ENCODE peak calls at places on chromosomes 2 and 18, in five cellular contexts. One of them, this sample, is unnamed.

GRCh38 chr18:12079504-12080237 is 14.0 kb upstream of the ANKRD62 start:
- DNase-seq in OCI-LY7: no peak
- DNase-seq in astrocyte: peak
- DNase-seq in K562: no peak
- DNase-seq in neural progenitor cell: no peak
- DNase-seq in this sample: no peak

GRCh38 chr2:166106431-166107015 is 21.3 kb downstream of the SCN1A start:
- DNase-seq in OCI-LY7: peak
- DNase-seq in K562: peak
- DNase-seq in neural progenitor cell: peak
- DNase-seq in astrocyte: no peak
- DNase-seq in this sample: peak

GRCh38 chr2:169782513-169782912 is 16.2 kb upstream of the SSB start:
- DNase-seq in OCI-LY7: no peak
- DNase-seq in K562: no peak
- DNase-seq in astrocyte: no peak
- DNase-seq in neural progenitor cell: peak
- DNase-seq in this sample: no peak

GRCh38 chr2:171728989-171729951 is 42.0 kb downstream of the DYNC1I2 start:
- DNase-seq in K562: no peak
- DNase-seq in neural progenitor cell: no peak
- DNase-seq in astrocyte: no peak
- DNase-seq in OCI-LY7: no peak
- DNase-seq in this sample: no peak

GRCh38 chr2:229795058-229795457 is 80.7 kb upstream of the DNER start:
- DNase-seq in K562: no peak
- DNase-seq in neural progenitor cell: no peak
- DNase-seq in astrocyte: no peak
- DNase-seq in OCI-LY7: no peak
- DNase-seq in this sample: no peak

GRCh38 chr2:150880986-150881385 is 380.7 kb downstream of the RBM43 start:
- DNase-seq in K562: no peak
- DNase-seq in OCI-LY7: no peak
- DNase-seq in neural progenitor cell: peak
- DNase-seq in astrocyte: no peak
- DNase-seq in this sample: no peak

GRCh38 chr2:96951125-96951654 is 35.2 kb downstream of the FAM178B start:
- DNase-seq in OCI-LY7: peak
- DNase-seq in astrocyte: peak
- DNase-seq in neural progenitor cell: peak
- DNase-seq in K562: peak
- DNase-seq in this sample: peak

GRCh38 chr2:101467306-101467705 is 7.6 kb downstream of the RFX8 start:
- DNase-seq in neural progenitor cell: peak
- DNase-seq in K562: no peak
- DNase-seq in OCI-LY7: no peak
- DNase-seq in astrocyte: peak
- DNase-seq in this sample: no peak

GRCh38 chr18:73896685-73897084 is 250.9 kb downstream of the FBXO15 start:
- DNase-seq in OCI-LY7: no peak
- DNase-seq in astrocyte: no peak
- DNase-seq in neural progenitor cell: no peak
- DNase-seq in K562: no peak
- DNase-seq in this sample: no peak

GRCh38 chr2:37720533-37721218 is 49.2 kb upstream of the CDC42EP3 start:
- DNase-seq in astrocyte: no peak
- DNase-seq in K562: no peak
- DNase-seq in neural progenitor cell: no peak
- DNase-seq in OCI-LY7: peak
- DNase-seq in this sample: peak

GRCh38 chr2:38806001-38806400 is 28.0 kb downstream of the GEMIN6 start:
- DNase-seq in OCI-LY7: peak
- DNase-seq in neural progenitor cell: no peak
- DNase-seq in astrocyte: no peak
- DNase-seq in K562: no peak
- DNase-seq in this sample: no peak

GRCh38 chr18:25283769-25284168 is 68.2 kb downstream of the ZNF521 start:
- DNase-seq in K562: no peak
- DNase-seq in OCI-LY7: no peak
- DNase-seq in neural progenitor cell: no peak
- DNase-seq in astrocyte: no peak
- DNase-seq in this sample: no peak

GRCh38 chr2:240782886-240783818 is 36.9 kb downstream of the KIF1A start:
- DNase-seq in neural progenitor cell: no peak
- DNase-seq in OCI-LY7: no peak
- DNase-seq in astrocyte: no peak
- DNase-seq in K562: no peak
- DNase-seq in this sample: no peak

GRCh38 chr2:37507069-37507410 is 162.6 kb downstream of the QPCT start:
- DNase-seq in neural progenitor cell: no peak
- DNase-seq in K562: no peak
- DNase-seq in OCI-LY7: no peak
- DNase-seq in astrocyte: no peak
- DNase-seq in this sample: no peak

GRCh38 chr2:109516445-109517117 is 97.2 kb downstream of the SEPTIN10 start:
- DNase-seq in neural progenitor cell: peak
- DNase-seq in OCI-LY7: no peak
- DNase-seq in K562: peak
- DNase-seq in astrocyte: no peak
- DNase-seq in this sample: peak

GRCh38 chr2:121321476-121321875 is 36.5 kb upstream of the TFCP2L1 start:
- DNase-seq in neural progenitor cell: no peak
- DNase-seq in astrocyte: no peak
- DNase-seq in OCI-LY7: no peak
- DNase-seq in K562: no peak
- DNase-seq in this sample: no peak

GRCh38 chr2:48589170-48589767 is 28.4 kb upstream of the GTF2A1L start:
- DNase-seq in K562: peak
- DNase-seq in neural progenitor cell: peak
- DNase-seq in OCI-LY7: peak
- DNase-seq in astrocyte: peak
- DNase-seq in this sample: no peak

GRCh38 chr2:164840458-164840929 is 1.1 kb downstream of the COBLL1 start:
- DNase-seq in K562: no peak
- DNase-seq in neural progenitor cell: peak
- DNase-seq in astrocyte: no peak
- DNase-seq in OCI-LY7: no peak
- DNase-seq in this sample: peak

GRCh38 chr2:10444463-10444862 is 3.7 kb downstream of the ODC1 start:
- DNase-seq in K562: peak
- DNase-seq in OCI-LY7: no peak
- DNase-seq in neural progenitor cell: no peak
- DNase-seq in astrocyte: peak
- DNase-seq in this sample: no peak

GRCh38 chr2:83081835-83082522 is 1377.1 kb downstream of the SUCLG1 start:
- DNase-seq in neural progenitor cell: no peak
- DNase-seq in OCI-LY7: no peak
- DNase-seq in K562: peak
- DNase-seq in astrocyte: peak
- DNase-seq in this sample: peak

GRCh38 chr2:70527447-70528080 is 26.1 kb downstream of the TGFA start:
- DNase-seq in OCI-LY7: no peak
- DNase-seq in astrocyte: no peak
- DNase-seq in K562: no peak
- DNase-seq in neural progenitor cell: no peak
- DNase-seq in this sample: no peak

GRCh38 chr18:58827886-58828285 is 36.8 kb upstream of the ZNF532 start:
- DNase-seq in astrocyte: no peak
- DNase-seq in neural progenitor cell: no peak
- DNase-seq in OCI-LY7: no peak
- DNase-seq in K562: no peak
- DNase-seq in this sample: no peak

GRCh38 chr2:237888389-237888788 is 29.0 kb downstream of the RAMP1 start:
- DNase-seq in K562: no peak
- DNase-seq in neural progenitor cell: no peak
- DNase-seq in astrocyte: peak
- DNase-seq in OCI-LY7: no peak
- DNase-seq in this sample: peak

GRCh38 chr2:71494523-71495155 is 41.3 kb downstream of the DYSF start:
- DNase-seq in OCI-LY7: no peak
- DNase-seq in astrocyte: no peak
- DNase-seq in K562: no peak
- DNase-seq in neural progenitor cell: no peak
- DNase-seq in this sample: no peak

GRCh38 chr2:181949047-181949446 is 36.6 kb upstream of the PPP1R1C start:
- DNase-seq in astrocyte: peak
- DNase-seq in neural progenitor cell: no peak
- DNase-seq in K562: no peak
- DNase-seq in OCI-LY7: no peak
- DNase-seq in this sample: peak

GRCh38 chr2:19408592-19408991 is 50.2 kb upstream of the OSR1 start:
- DNase-seq in neural progenitor cell: no peak
- DNase-seq in K562: no peak
- DNase-seq in OCI-LY7: no peak
- DNase-seq in astrocyte: peak
- DNase-seq in this sample: no peak

GRCh38 chr2:37656512-37657423 is 14.7 kb downstream of the CDC42EP3 start:
- DNase-seq in neural progenitor cell: peak
- DNase-seq in K562: no peak
- DNase-seq in astrocyte: no peak
- DNase-seq in OCI-LY7: peak
- DNase-seq in this sample: no peak

GRCh38 chr18:11990541-11990940 is 9.2 kb downstream of the IMPA2 start:
- DNase-seq in OCI-LY7: no peak
- DNase-seq in neural progenitor cell: no peak
- DNase-seq in astrocyte: no peak
- DNase-seq in K562: no peak
- DNase-seq in this sample: no peak

GRCh38 chr2:43714164-43714563 is 37.9 kb upstream of the C1GALT1C1L start:
- DNase-seq in neural progenitor cell: no peak
- DNase-seq in K562: no peak
- DNase-seq in astrocyte: peak
- DNase-seq in OCI-LY7: no peak
- DNase-seq in this sample: peak

GRCh38 chr2:226622484-226622883 is 177.1 kb downstream of the IRS1 start:
- DNase-seq in neural progenitor cell: no peak
- DNase-seq in OCI-LY7: no peak
- DNase-seq in K562: no peak
- DNase-seq in astrocyte: no peak
- DNase-seq in this sample: no peak

GRCh38 chr2:112959109-112959591 is 18.7 kb upstream of the IL36G start:
- DNase-seq in neural progenitor cell: peak
- DNase-seq in K562: peak
- DNase-seq in OCI-LY7: no peak
- DNase-seq in astrocyte: no peak
- DNase-seq in this sample: no peak

GRCh38 chr2:178733975-178734374 is 73.2 kb downstream of the TTN start:
- DNase-seq in neural progenitor cell: no peak
- DNase-seq in K562: no peak
- DNase-seq in OCI-LY7: no peak
- DNase-seq in astrocyte: no peak
- DNase-seq in this sample: no peak

DNA sequence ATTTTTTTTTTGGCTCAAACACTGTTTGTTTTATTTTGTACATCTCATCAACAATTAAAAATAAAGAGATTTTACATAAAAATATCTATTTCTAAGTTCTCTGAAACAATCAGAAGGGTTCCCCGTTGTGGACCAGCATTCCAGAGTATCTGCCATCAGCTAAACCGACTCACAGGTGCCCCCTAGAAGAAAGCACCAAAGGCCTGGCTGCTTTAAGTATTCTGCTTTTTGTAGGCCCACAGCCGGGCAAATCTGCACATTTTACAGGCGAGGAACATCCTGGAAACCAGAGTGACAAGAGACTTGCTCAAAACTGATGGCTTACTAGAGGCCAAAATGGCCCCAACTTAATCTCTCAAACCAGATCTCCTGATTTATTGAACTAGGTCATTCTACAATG is 82.2 kb upstream of the SETBP1 start:
- DNase-seq in neural progenitor cell: no peak
- DNase-seq in astrocyte: no peak
- DNase-seq in K562: peak
- DNase-seq in OCI-LY7: no peak
- DNase-seq in this sample: no peak
- TF ChIP-seq CTCF in neural progenitor cell: no peak
- TF ChIP-seq CTCF in astrocyte: no peak
- TF ChIP-seq CTCF in K562: no peak
- TF ChIP-seq CTCF in OCI-LY7: peak
- TF ChIP-seq CTCF in this sample: no peak

GRCh38 chr2:196934672-196935071 is 8.2 kb upstream of the PGAP1 start:
- DNase-seq in astrocyte: no peak
- DNase-seq in K562: no peak
- DNase-seq in neural progenitor cell: no peak
- DNase-seq in OCI-LY7: no peak
- DNase-seq in this sample: no peak

GRCh38 chr2:196931555-196931954 is 5.0 kb upstream of the PGAP1 start:
- DNase-seq in neural progenitor cell: no peak
- DNase-seq in astrocyte: no peak
- DNase-seq in OCI-LY7: no peak
- DNase-seq in K562: no peak
- DNase-seq in this sample: no peak

GRCh38 chr2:196939381-196939780 is 12.9 kb upstream of the PGAP1 start:
- DNase-seq in neural progenitor cell: no peak
- DNase-seq in K562: no peak
- DNase-seq in OCI-LY7: no peak
- DNase-seq in astrocyte: peak
- DNase-seq in this sample: no peak

GRCh38 chr2:196935421-196935820 is 8.9 kb upstream of the PGAP1 start:
- DNase-seq in neural progenitor cell: no peak
- DNase-seq in OCI-LY7: no peak
- DNase-seq in K562: no peak
- DNase-seq in astrocyte: no peak
- DNase-seq in this sample: no peak
- H3K4me3 ChIP-seq in neural progenitor cell: no peak
- H3K4me3 ChIP-seq in OCI-LY7: no peak
- H3K4me3 ChIP-seq in K562: no peak
- H3K4me3 ChIP-seq in astrocyte: no peak
- H3K4me3 ChIP-seq in this sample: no peak

GRCh38 chr2:76464310-76464709 is 753.6 kb upstream of the GCFC2 start:
- DNase-seq in neural progenitor cell: no peak
- DNase-seq in K562: no peak
- DNase-seq in OCI-LY7: no peak
- DNase-seq in astrocyte: no peak
- DNase-seq in this sample: no peak
- TF ChIP-seq CTCF in neural progenitor cell: peak
- TF ChIP-seq CTCF in K562: peak
- TF ChIP-seq CTCF in OCI-LY7: peak
- TF ChIP-seq CTCF in astrocyte: no peak
- TF ChIP-seq CTCF in this sample: no peak

DNA sequence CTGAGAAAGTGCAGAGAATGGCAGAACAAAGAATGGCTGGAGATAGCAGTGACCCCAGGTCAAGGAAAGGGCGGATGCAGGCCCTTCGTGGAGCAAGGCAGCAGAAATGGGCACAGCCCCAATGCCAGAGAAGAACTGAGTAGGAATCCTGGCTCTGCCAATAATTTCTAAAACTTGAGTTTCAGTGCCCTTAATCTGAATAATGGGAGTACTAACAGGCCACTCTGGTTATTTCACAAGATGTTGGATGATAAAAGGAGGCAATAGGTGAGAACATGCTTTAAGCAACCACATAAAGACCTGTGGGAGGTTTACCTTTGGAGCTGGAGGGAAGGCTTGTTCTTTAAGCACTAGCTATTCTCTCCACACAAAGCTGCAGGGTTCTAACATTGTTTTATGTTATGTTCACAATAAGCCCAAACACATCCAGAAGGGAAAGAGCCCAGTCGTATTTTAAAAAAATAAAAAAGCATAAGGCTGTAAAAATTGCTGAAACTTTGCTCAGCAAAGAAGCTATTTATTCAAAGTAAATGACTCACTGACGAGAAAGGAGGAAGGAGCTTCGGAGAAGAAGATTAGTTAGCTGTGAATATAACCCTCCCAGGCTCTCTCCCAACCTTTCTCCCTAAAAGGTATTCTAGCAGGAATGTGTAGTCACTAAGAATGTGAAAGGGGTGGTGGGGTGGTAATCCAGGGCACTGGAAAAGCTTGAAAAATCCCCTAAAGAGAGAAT is 470.2 kb downstream of the TXNL1 start:
- DNase-seq in OCI-LY7: no peak
- DNase-seq in K562: no peak
- DNase-seq in astrocyte: peak
- DNase-seq in neural progenitor cell: peak
- DNase-seq in this sample: peak
- H3K4me3 ChIP-seq in OCI-LY7: no peak
- H3K4me3 ChIP-seq in K562: no peak
- H3K4me3 ChIP-seq in astrocyte: no peak
- H3K4me3 ChIP-seq in neural progenitor cell: peak
- H3K4me3 ChIP-seq in this sample: no peak

This sample was measured in foreskin fibroblast.